ENCODE peak calls at places on chromosomes 11 and 22, in five cellular contexts. T is transverse colon, I is AG04450, K is adrenal gland, O is heart left ventricle. Q is an unnamed sample.

GRCh38 chr11:120108154-120108784 is 29.6 kb downstream of the TRIM29 start:
- DNase-seq in T (peak), I (peak), K (peak), O (peak), Q (peak)

GRCh38 chr11:131841028-131841427 is 470.6 kb downstream of the NTM start:
- DNase-seq in T (no peak), I (no peak), K (no peak), O (no peak), Q (no peak)

GRCh38 chr22:28873183-28873964 is 10.0 kb upstream of the ZNRF3 start:
- DNase-seq in T (no peak), I (no peak), K (no peak), O (no peak), Q (no peak)

GRCh38 chr22:23079240-23079768 is 9.0 kb downstream of the GNAZ start:
- DNase-seq in T (no peak), I (no peak), K (no peak), O (no peak), Q (no peak)

GRCh38 chr22:30045901-30046715 is 34.2 kb upstream of the HORMAD2 start:
- DNase-seq in T (no peak), I (no peak), K (no peak), O (no peak), Q (no peak)

GRCh38 chr11:134781335-134781970 is 369.4 kb upstream of the B3GAT1 start:
- DNase-seq in T (no peak), I (no peak), K (no peak), O (no peak), Q (no peak)

GRCh38 chr11:2093575-2094353 is 45.4 kb downstream of the IGF2 start:
- DNase-seq in T (no peak), I (no peak), K (no peak), O (peak), Q (peak)

GRCh38 chr11:93740802-93741093 is 547 bp downstream of the TAF1D start:
- DNase-seq in T (peak), I (no peak), K (peak), O (peak), Q (peak)

GRCh38 chr11:80414766-80415165 is 973.9 kb upstream of the TENM4 start:
- DNase-seq in T (no peak), I (no peak), K (no peak), O (no peak), Q (no peak)

GRCh38 chr11:69972351-69972802 is 105.7 kb upstream of the ANO1 start:
- DNase-seq in T (peak), I (no peak), K (no peak), O (no peak), Q (no peak)

GRCh38 chr11:19380375-19380774 is 139.6 kb upstream of the E2F8 start:
- DNase-seq in T (no peak), I (no peak), K (peak), O (no peak), Q (no peak)

GRCh38 chr11:79441159-79441875 is 487 bp upstream of the TENM4 start:
- DNase-seq in T (no peak), I (no peak), K (no peak), O (no peak), Q (no peak)

GRCh38 chr22:17694752-17695151 is 56.2 kb downstream of the BCL2L13 start:
- DNase-seq in T (no peak), I (no peak), K (no peak), O (no peak), Q (no peak)

GRCh38 chr11:110366234-110366633 is 63.5 kb upstream of the FDX1 start:
- DNase-seq in T (no peak), I (no peak), K (peak), O (peak), Q (peak)

GRCh38 chr11:122690292-122690691 is 34.8 kb downstream of the UBASH3B start:
- DNase-seq in T (no peak), I (no peak), K (no peak), O (no peak), Q (no peak)

GRCh38 chr11:70024773-70025045 is 53.4 kb upstream of the ANO1 start:
- DNase-seq in T (no peak), I (no peak), K (no peak), O (no peak), Q (no peak)

GRCh38 chr11:57047610-57048009 is 58.9 kb downstream of the OR5AK2 start:
- DNase-seq in T (no peak), I (no peak), K (no peak), O (no peak), Q (no peak)

GRCh38 chr11:70415176-70415575 is 16.8 kb downstream of the CTTN start:
- DNase-seq in T (no peak), I (no peak), K (no peak), O (no peak), Q (no peak)

GRCh38 chr11:131894615-131895544 is 524.5 kb downstream of the NTM start:
- DNase-seq in T (no peak), I (no peak), K (no peak), O (no peak), Q (no peak)

GRCh38 chr11:123822591-123822990 is 16.4 kb upstream of the OR6M1 start:
- DNase-seq in T (no peak), I (no peak), K (no peak), O (no peak), Q (no peak)

GRCh38 chr11:75656044-75656726 is 12.7 kb downstream of the MAP6 start:
- DNase-seq in T (no peak), I (no peak), K (no peak), O (no peak), Q (no peak)

GRCh38 chr11:94473177-94473799 is 20.4 kb downstream of the MRE11 start:
- DNase-seq in T (no peak), I (no peak), K (no peak), O (no peak), Q (no peak)

GRCh38 chr11:87266751-87267150 is 229.0 kb downstream of the TMEM135 start:
- DNase-seq in T (no peak), I (no peak), K (no peak), O (no peak), Q (no peak)

GRCh38 chr11:398826-399225 is 4.8 kb downstream of the PKP3 start:
- DNase-seq in T (no peak), I (no peak), K (no peak), O (peak), Q (peak)

GRCh38 chr22:33835196-33835788 is 85.0 kb downstream of the LARGE1 start:
- DNase-seq in T (peak), I (no peak), K (no peak), O (no peak), Q (no peak)

GRCh38 chr11:112599265-112599664 is 338.6 kb upstream of the PLET1 start:
- DNase-seq in T (no peak), I (no peak), K (no peak), O (no peak), Q (no peak)

GRCh38 chr22:46861968-46862367 is 99.5 kb downstream of the TBC1D22A start:
- DNase-seq in T (no peak), I (no peak), K (no peak), O (no peak), Q (no peak)

GRCh38 chr11:101436511-101437142 is 147.2 kb downstream of the TRPC6 start:
- DNase-seq in T (peak), I (no peak), K (peak), O (peak), Q (peak)

GRCh38 chr11:41996558-41996957 is 537.1 kb upstream of the LRRC4C start:
- DNase-seq in T (no peak), I (no peak), K (no peak), O (no peak), Q (no peak)

GRCh38 chr11:63813035-63813562 is at the start of gene SPINDOC:
- DNase-seq in T (peak), I (no peak), K (peak), O (peak), Q (peak)

GRCh38 chr11:27506200-27507182 is at the start of gene LIN7C:
- DNase-seq in T (peak), I (peak), K (peak), O (peak), Q (peak)
- TF ChIP-seq CTCF in T (no peak), I (no peak), K (peak), O (no peak), Q (no peak)

DNA sequence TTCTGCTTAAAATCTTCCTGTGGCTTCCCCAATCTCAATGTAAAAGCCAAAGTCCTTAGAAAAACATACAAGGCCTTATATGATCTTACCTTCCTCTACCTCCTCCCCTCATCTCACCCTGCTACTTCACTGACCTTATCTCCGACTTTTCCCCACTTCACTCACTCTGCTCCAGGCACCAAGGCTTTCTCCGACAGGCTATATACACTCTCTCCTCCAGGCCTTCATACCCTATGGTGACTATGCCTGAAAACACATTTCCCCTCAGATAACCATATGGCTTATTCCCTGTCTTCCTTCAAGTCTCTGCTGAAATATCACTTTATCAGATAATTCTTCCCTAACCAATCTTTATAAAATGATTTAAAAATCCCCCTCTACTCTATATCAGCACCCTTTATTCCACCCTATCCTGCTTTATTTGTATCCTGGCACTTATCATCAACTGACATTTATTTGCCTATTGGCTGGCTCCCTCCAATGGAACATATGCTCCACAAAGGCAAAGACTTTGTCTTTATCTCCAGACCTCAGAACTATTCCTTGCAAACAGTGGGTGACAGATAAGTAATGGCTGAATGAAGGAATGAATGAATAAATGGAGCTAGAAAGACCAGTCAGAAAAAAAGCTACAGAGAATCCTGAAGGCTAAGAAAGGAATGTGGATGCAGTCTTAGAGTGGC is 52.7 kb downstream of the PAK1 start:
- DNase-seq in T (no peak), I (no peak), K (no peak), O (no peak), Q (no peak)
- H3K4me3 ChIP-seq in T (no peak), I (no peak), K (no peak), O (no peak), Q (no peak)

GRCh38 chr11:126265801-126266200 is 2.9 kb downstream of the SRPRA start:
- DNase-seq in T (no peak), I (no peak), K (no peak), O (no peak), Q (no peak)
- H3K27ac ChIP-seq in T (no peak), I (no peak), K (no peak), O (no peak), Q (no peak)

DNA sequence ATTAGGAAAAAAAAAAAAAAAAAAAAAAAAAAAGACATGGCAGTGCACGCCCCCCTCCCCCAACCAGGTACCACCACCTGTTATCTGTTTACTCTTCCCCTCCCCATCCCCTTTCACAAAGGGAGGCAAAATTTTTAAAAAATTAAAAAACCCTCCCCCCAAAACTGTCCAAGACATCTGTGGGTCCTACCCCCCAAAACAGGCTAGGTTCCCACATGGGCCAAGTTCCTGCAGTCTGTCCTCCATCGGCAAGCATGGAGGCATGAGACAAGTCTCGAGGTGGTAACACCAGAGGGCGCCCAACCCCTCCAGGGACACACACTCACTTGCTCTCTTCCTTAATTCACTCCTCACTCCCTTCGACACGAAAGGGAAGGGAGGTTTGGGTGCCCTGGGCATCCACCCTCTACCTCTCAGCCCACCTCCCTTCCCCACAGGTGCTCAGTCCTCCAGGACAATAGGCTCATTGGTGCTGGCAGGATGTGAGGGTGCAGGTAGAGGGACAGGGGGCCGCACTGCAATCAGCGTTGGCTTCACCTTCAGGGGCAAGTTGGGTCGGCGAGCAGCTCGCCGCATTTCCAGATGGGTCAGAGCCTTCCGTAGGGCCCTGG is 2.2 kb upstream of the TUT1 start:
- DNase-seq in T (peak), I (peak), K (peak), O (peak), Q (peak)
- TF ChIP-seq CTCF in T (peak), I (peak), K (peak), O (peak), Q (no peak)

GRCh38 chr11:64863381-64864060 is 14.9 kb downstream of the EHD1 start:
- DNase-seq in T (no peak), I (no peak), K (no peak), O (no peak), Q (no peak)
- H3K4me3 ChIP-seq in T (no peak), I (peak), K (no peak), O (peak), Q (no peak)

GRCh38 chr11:10670099-10670498 is 23.5 kb downstream of the IRAG1 start:
- DNase-seq in T (no peak), I (no peak), K (no peak), O (no peak), Q (no peak)

GRCh38 chr11:10666976-10667892 is 26.3 kb downstream of the IRAG1 start:
- DNase-seq in T (no peak), I (peak), K (no peak), O (no peak), Q (no peak)

GRCh38 chr11:10673476-10674062 is 20.0 kb downstream of the IRAG1 start:
- DNase-seq in T (no peak), I (no peak), K (no peak), O (no peak), Q (no peak)

GRCh38 chr11:10666556-10666955 is 27.0 kb downstream of the IRAG1 start:
- DNase-seq in T (no peak), I (no peak), K (no peak), O (no peak), Q (no peak)

GRCh38 chr11:10669258-10670033 is 24.1 kb downstream of the IRAG1 start:
- DNase-seq in T (no peak), I (no peak), K (peak), O (no peak), Q (no peak)
- H3K27ac ChIP-seq in T (peak), I (no peak), K (peak), O (peak), Q (no peak)